ENCODE peak calls at places on chromosome 9, in eight cellular contexts. E is stimulated activated CD8-positive, alpha-beta memory T cell treated with anti-CD3 and anti-CD28 coated beads, Interleukin-7, amount 100 ng/mL, for 24 hours; X is NCI-H460; P is choroid plexus epithelial cell; C is H4; Z is neural progenitor cell; L is right atrium auricular region; O is NCI-H2081. N is an unnamed sample.

GRCh38 chr9:123828449-123828848 is 101.5 kb downstream of the DENND1A start:
- DNase-seq in O (no peak), C (no peak), E (no peak), L (no peak), X (no peak), Z (no peak), P (no peak), N (no peak)

GRCh38 chr9:73565833-73566465 is 414.3 kb downstream of the ANXA1 start:
- DNase-seq in P (peak), Z (peak), X (no peak), L (no peak), C (peak), O (peak), E (no peak), N (peak)

GRCh38 chr9:126439402-126439765 is 112.8 kb downstream of the MVB12B start:
- DNase-seq in O (no peak), Z (no peak), L (no peak), P (peak), C (no peak), E (no peak), X (no peak), N (no peak)

GRCh38 chr9:106745457-106745856 is 117.5 kb upstream of the ZNF462 start:
- DNase-seq in X (no peak), L (no peak), E (no peak), P (peak), C (no peak), Z (no peak), O (no peak), N (no peak)

GRCh38 chr9:69812068-69813000 is 8.3 kb upstream of the CFAP95 start:
- DNase-seq in E (no peak), L (no peak), O (no peak), Z (no peak), P (no peak), X (no peak), C (no peak), N (no peak)

GRCh38 chr9:91179237-91180138 is 182.2 kb downstream of the AUH start:
- DNase-seq in P (peak), C (no peak), E (no peak), L (peak), Z (no peak), X (no peak), O (no peak), N (no peak)

GRCh38 chr9:110027624-110028023 is 180.3 kb downstream of the C9orf152 start:
- DNase-seq in L (peak), X (no peak), E (no peak), Z (peak), C (no peak), P (peak), O (peak), N (no peak)

GRCh38 chr9:98209530-98209929 is 17.1 kb upstream of the CORO2A start:
- DNase-seq in P (no peak), X (no peak), O (no peak), E (no peak), Z (no peak), C (no peak), L (no peak), N (no peak)

GRCh38 chr9:122213589-122214413 is 15.0 kb downstream of the LHX6 start:
- DNase-seq in X (peak), O (peak), L (no peak), P (no peak), Z (peak), C (peak), E (peak), N (peak)

GRCh38 chr9:110217656-110218099 is 9.7 kb upstream of the C9orf152 start:
- DNase-seq in L (no peak), C (peak), P (peak), O (peak), X (peak), E (no peak), Z (peak), N (peak)

GRCh38 chr9:82129708-82130107 is 141.1 kb downstream of the SPATA31D1 start:
- DNase-seq in O (no peak), P (no peak), C (no peak), E (no peak), Z (no peak), L (no peak), X (no peak), N (no peak)

GRCh38 chr9:14967450-14968321 is 57.5 kb upstream of the FREM1 start:
- DNase-seq in X (no peak), O (no peak), E (no peak), L (no peak), Z (no peak), C (no peak), P (no peak), N (no peak)

GRCh38 chr9:15370496-15371464 is 51.9 kb upstream of the SNAPC3 start:
- DNase-seq in C (no peak), X (no peak), O (no peak), L (no peak), E (no peak), Z (peak), P (peak), N (no peak)

GRCh38 chr9:133572821-133573361 is 36.3 kb downstream of the FAM163B start:
- DNase-seq in Z (no peak), P (no peak), C (no peak), L (no peak), E (no peak), X (no peak), O (peak), N (no peak)

GRCh38 chr9:33719581-33720374 is 75.6 kb upstream of the PRSS3 start:
- DNase-seq in X (peak), E (no peak), P (peak), O (peak), Z (peak), C (peak), L (no peak), N (peak)

GRCh38 chr9:125990793-125991220 is 243.6 kb downstream of the PBX3 start:
- DNase-seq in Z (no peak), X (no peak), L (no peak), P (no peak), C (peak), O (no peak), E (no peak), N (peak)

GRCh38 chr9:3794005-3794404 is 268.2 kb upstream of the RFX3 start:
- DNase-seq in X (no peak), E (no peak), C (no peak), L (no peak), O (peak), Z (peak), P (peak), N (peak)

GRCh38 chr9:8115570-8115969 is 316.0 kb upstream of the DMAC1 start:
- DNase-seq in X (no peak), L (no peak), P (no peak), O (no peak), E (no peak), Z (no peak), C (no peak), N (no peak)

GRCh38 chr9:126222363-126222834 is 104.2 kb upstream of the MVB12B start:
- DNase-seq in Z (no peak), P (no peak), X (no peak), O (no peak), C (no peak), L (no peak), E (no peak), N (no peak)

N was measured in ELF-1.